ENCODE peak calls at places on chromosomes 2 and 18, in five cellular contexts. U is astrocyte, F is kidney, I is heart left ventricle, S is fibroblast of the aortic adventitia. X is an unnamed sample.

GRCh38 chr2:170113168-170113567 is 64.8 kb upstream of the MYO3B start:
- DNase-seq in U (no peak), F (no peak), I (no peak), S (no peak), X (no peak)

GRCh38 chr2:195509551-195509950 is 147.5 kb upstream of the SLC39A10 start:
- DNase-seq in U (no peak), F (no peak), I (no peak), S (no peak), X (no peak)

GRCh38 chr2:44126106-44126797 is 42.4 kb upstream of the PPM1B start:
- DNase-seq in U (no peak), F (no peak), I (no peak), S (no peak), X (no peak)

GRCh38 chr2:55097462-55098410 is 47.5 kb upstream of the RTN4 start:
- DNase-seq in U (peak; percentile 73), F (no peak), I (no peak), S (peak; percentile 54), X (peak; percentile 45)

GRCh38 chr18:49321800-49322461 is 138.5 kb downstream of the DYM start:
- DNase-seq in U (peak; percentile 64), F (no peak), I (no peak), S (peak; percentile 71), X (peak; percentile 58)

GRCh38 chr2:52416340-52416739 is 1351.3 kb upstream of the CHAC2 start:
- DNase-seq in U (no peak), F (no peak), I (no peak), S (peak; percentile 16), X (no peak)

GRCh38 chr2:148716378-148716777 is 71.8 kb downstream of the EPC2 start:
- DNase-seq in U (no peak), F (no peak), I (no peak), S (peak; percentile 46), X (no peak)

GRCh38 chr2:43977677-43978076 is 18.1 kb downstream of the LRPPRC start:
- DNase-seq in U (no peak), F (no peak), I (no peak), S (no peak), X (no peak)

GRCh38 chr18:40048886-40049650 is 1906.0 kb upstream of the PIK3C3 start:
- DNase-seq in U (no peak), F (no peak), I (no peak), S (no peak), X (no peak)

GRCh38 chr2:98583866-98584618 is 24.3 kb downstream of the COA5 start:
- DNase-seq in U (no peak), F (no peak), I (no peak), S (no peak), X (no peak)

GRCh38 chr2:223941579-223942277 is 3.4 kb downstream of the WDFY1 start:
- DNase-seq in U (peak; percentile 94), F (no peak), I (no peak), S (peak; percentile 94), X (peak; percentile 88)

GRCh38 chr2:167183916-167184315 is 295.6 kb downstream of the XIRP2 start:
- DNase-seq in U (no peak), F (no peak), I (no peak), S (peak; percentile 39), X (no peak)

GRCh38 chr2:141496805-141497204 is 634.0 kb downstream of the LRP1B start:
- DNase-seq in U (no peak), F (no peak), I (no peak), S (no peak), X (peak; percentile 4)

GRCh38 chr18:51028201-51028805 is 1.7 kb upstream of the SMAD4 start:
- DNase-seq in U (peak; percentile 32), F (no peak), I (no peak), S (peak; percentile 65), X (peak; percentile 62)

GRCh38 chr2:25972049-25972823 is 10.1 kb downstream of the KIF3C start:
- DNase-seq in U (peak; percentile 66), F (no peak), I (no peak), S (peak; percentile 70), X (no peak)

GRCh38 chr18:45562567-45563479 is 52.5 kb upstream of the SLC14A2 start:
- DNase-seq in U (no peak), F (peak; percentile 93), I (peak; percentile 65), S (no peak), X (no peak)

GRCh38 chr2:10889741-10890215 is 22.0 kb upstream of the KCNF1 start:
- DNase-seq in U (no peak), F (no peak), I (no peak), S (no peak), X (no peak)

GRCh38 chr18:63961430-63961980 is 8.4 kb upstream of the SERPINB8 start:
- DNase-seq in U (no peak), F (no peak), I (no peak), S (no peak), X (no peak)

GRCh38 chr2:222859786-222860726 is 780 bp upstream of the ACSL3 start:
- DNase-seq in U (no peak), F (no peak), I (peak; percentile 71), S (peak; percentile 85), X (peak; percentile 94)

GRCh38 chr2:173884403-173884802 is 80.8 kb downstream of the SP3 start:
- DNase-seq in U (peak; percentile 12), F (no peak), I (peak; percentile 69), S (peak; percentile 54), X (peak; percentile 59)

GRCh38 chr2:201942525-201942924 is 91.1 kb upstream of the FZD7 start:
- DNase-seq in U (no peak), F (no peak), I (no peak), S (peak; percentile 32), X (peak; percentile 50)

GRCh38 chr18:14026199-14026598 is 106.0 kb downstream of the ZNF519 start:
- DNase-seq in U (no peak), F (no peak), I (no peak), S (no peak), X (no peak)

GRCh38 chr18:35024965-35025364 is 16.2 kb upstream of the MAPRE2 start:
- DNase-seq in U (peak; percentile 88), F (no peak), I (peak; percentile 85), S (peak; percentile 98), X (peak; percentile 89)

GRCh38 chr2:204913312-204913711 is 368.0 kb downstream of the PARD3B start:
- DNase-seq in U (no peak), F (no peak), I (no peak), S (no peak), X (no peak)

GRCh38 chr2:16272038-16272788 is 331.9 kb downstream of the MYCN start:
- DNase-seq in U (no peak), F (no peak), I (no peak), S (no peak), X (no peak)

GRCh38 chr2:169082995-169083394 is 13.6 kb downstream of the DHRS9 start:
- DNase-seq in U (no peak), F (no peak), I (no peak), S (no peak), X (no peak)

GRCh38 chr2:235291464-235291863 is 202.4 kb upstream of the AGAP1 start:
- DNase-seq in U (no peak), F (no peak), I (no peak), S (no peak), X (no peak)

GRCh38 chr18:3603460-3604259 is 153.7 kb downstream of the TGIF1 start:
- DNase-seq in U (peak; percentile 97), F (no peak), I (no peak), S (peak; percentile 99), X (peak; percentile 98)

GRCh38 chr2:99451280-99451679 is 38.5 kb downstream of the REV1 start:
- DNase-seq in U (no peak), F (no peak), I (no peak), S (no peak), X (no peak)

GRCh38 chr18:49041677-49042570 is 91.2 kb upstream of the SMAD7 start:
- DNase-seq in U (peak; percentile 26), F (no peak), I (peak; percentile 64), S (peak; percentile 73), X (peak; percentile 61)

GRCh38 chr2:169999041-169999440 is 171.8 kb downstream of the UBR3 start:
- DNase-seq in U (no peak), F (no peak), I (no peak), S (peak; percentile 37), X (peak; percentile 61)

GRCh38 chr2:120597595-120598193 is 138.0 kb upstream of the GLI2 start:
- DNase-seq in U (no peak), F (peak; percentile 59), I (no peak), S (no peak), X (peak; percentile 3)

GRCh38 chr2:58734365-58734764 is 493.2 kb upstream of the FANCL start:
- DNase-seq in U (peak; percentile 18), F (no peak), I (no peak), S (no peak), X (peak; percentile 5)

GRCh38 chr2:143968360-143968759 is 551.6 kb downstream of the ZEB2 start:
- DNase-seq in U (no peak), F (no peak), I (no peak), S (no peak), X (no peak)
- TF ChIP-seq CTCF in U (no peak), F (no peak), I (no peak), S (no peak), X (no peak)

GRCh38 chr2:172762554-172762953 is 26.9 kb downstream of the RAPGEF4 start:
- DNase-seq in U (no peak), F (no peak), I (no peak), S (no peak), X (no peak)

GRCh38 chr2:172770887-172771286 is 35.2 kb downstream of the RAPGEF4 start:
- DNase-seq in U (no peak), F (no peak), I (no peak), S (no peak), X (no peak)

GRCh38 chr2:172768406-172768805 is 32.8 kb downstream of the RAPGEF4 start:
- DNase-seq in U (no peak), F (no peak), I (no peak), S (no peak), X (no peak)

GRCh38 chr2:172761306-172761705 is 25.7 kb downstream of the RAPGEF4 start:
- DNase-seq in U (no peak), F (no peak), I (no peak), S (no peak), X (no peak)

DNA sequence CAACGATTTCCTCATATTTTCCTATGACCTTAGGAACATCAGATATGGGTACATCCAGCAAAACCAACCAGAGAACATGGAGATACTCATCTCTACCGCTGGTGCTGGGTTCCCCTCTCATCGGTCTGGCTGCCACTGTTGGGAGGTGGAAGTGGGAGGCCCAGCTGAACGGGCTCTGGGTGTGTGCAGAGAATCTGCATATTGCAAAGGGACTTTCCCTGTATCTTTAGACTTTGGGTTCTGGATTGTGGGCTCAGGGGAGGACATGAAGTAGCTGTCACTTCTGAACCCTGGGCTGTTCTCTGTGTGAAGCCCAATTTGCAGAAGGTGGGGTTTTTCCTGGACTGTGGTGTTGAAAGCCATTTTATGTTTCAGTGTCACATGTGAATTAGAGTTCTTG is 30.0 kb downstream of the RAPGEF4 start:
- DNase-seq in U (no peak), F (no peak), I (no peak), S (no peak), X (no peak)
- H3K4me3 ChIP-seq in U (no peak overlapping the region), F (no peak overlapping the region), I (no peak overlapping the region), S (no peak overlapping the region), X (no peak overlapping the region)

GRCh38 chr18:59733411-59733810 is 36.2 kb upstream of the CCBE1 start:
- DNase-seq in U (peak; percentile 49), F (no peak), I (no peak), S (no peak), X (no peak)
- TF ChIP-seq CTCF in U (no peak), F (no peak), I (no peak), S (no peak), X (no peak)

DNA sequence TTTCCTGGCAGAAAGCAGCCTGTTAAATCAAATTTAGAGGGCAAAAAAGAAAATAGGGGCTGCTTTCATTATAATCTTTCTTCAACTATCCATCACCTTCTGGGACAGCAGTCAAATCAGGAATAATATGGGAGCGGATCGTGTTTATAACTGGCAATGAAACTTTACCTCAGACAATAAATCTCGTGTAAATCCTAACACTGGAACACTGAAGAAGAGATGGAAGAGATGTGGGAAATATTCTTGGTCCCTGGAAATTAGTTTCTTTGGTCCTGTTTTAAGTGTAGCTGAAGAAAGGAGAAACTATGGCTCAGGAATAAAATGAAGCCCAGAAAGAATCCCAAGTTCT is 77.6 kb upstream of the SERTAD2 start:
- DNase-seq in U (no peak), F (no peak), I (no peak), S (no peak), X (no peak)
- H3K4me3 ChIP-seq in U (no peak overlapping the region), F (peak overlapping the region; percentile 86), I (no peak overlapping the region), S (peak overlapping the region; percentile 55), X (no peak overlapping the region)

X was measured in fibroblast of mammary gland.